ENCODE peak calls at places on chromosomes 5 and 9, in nine cellular contexts. I is T-cell, O is head of caudate nucleus, N is anterior cingulate cortex, W is retinal pigment epithelial cell, V is SJSA1, Q is A673, A is WTC11, L is skeletal muscle cell. M is an unnamed sample.

GRCh38 chr9:77903666-77904248 is 127.9 kb downstream of the GNAQ start:
- DNase-seq in I (no peak), O (no peak), N (no peak), W (no peak), V (no peak), Q (no peak), A (no peak), L (no peak), M (no peak)

GRCh38 chr9:38046669-38047300 is 22.2 kb downstream of the SHB start:
- DNase-seq in I (no peak), O (no peak), N (no peak), W (no peak), V (peak), Q (no peak), A (no peak), L (no peak), M (no peak)

GRCh38 chr5:159290741-159291140 is 27.7 kb downstream of the UBLCP1 start:
- DNase-seq in I (no peak), O (no peak), N (no peak), W (no peak), V (no peak), Q (no peak), A (no peak), L (no peak), M (no peak)

GRCh38 chr9:124280176-124280691 is 22.5 kb downstream of the NEK6 start:
- DNase-seq in I (no peak), O (no peak), N (no peak), W (peak), V (no peak), Q (peak), A (no peak), L (no peak), M (peak)

GRCh38 chr5:28344803-28345433 is 1306.5 kb upstream of the CDH9 start:
- DNase-seq in I (no peak), O (no peak), N (no peak), W (no peak), V (no peak), Q (peak), A (no peak), L (no peak), M (peak)

GRCh38 chr9:127121628-127122175 is 733 bp downstream of the ANGPTL2 start:
- DNase-seq in I (no peak), O (no peak), N (no peak), W (no peak), V (no peak), Q (no peak), A (no peak), L (no peak), M (no peak)

GRCh38 chr9:126001581-126002225 is 254.5 kb downstream of the PBX3 start:
- DNase-seq in I (no peak), O (no peak), N (no peak), W (no peak), V (no peak), Q (no peak), A (no peak), L (no peak), M (no peak)

GRCh38 chr5:143495124-143495523 is 91.6 kb upstream of the NR3C1 start:
- DNase-seq in I (no peak), O (no peak), N (no peak), W (no peak), V (no peak), Q (peak), A (no peak), L (no peak), M (no peak)

GRCh38 chr5:10756539-10756938 is 4.5 kb downstream of the DAP start:
- DNase-seq in I (no peak), O (no peak), N (no peak), W (peak), V (no peak), Q (peak), A (no peak), L (no peak), M (no peak)